ENCODE peak calls at places on chromosomes 5 and 9, in seven cellular contexts. E, H, O, M, J, Y and R are unnamed samples.

GRCh38 chr5:6721442-6721841 is 8.2 kb downstream of the TENT4A start:
- DNase-seq in E (no peak), H (no peak), O (no peak), M (peak; percentile 39), J (no peak), Y (no peak), R (no peak)

GRCh38 chr5:111914957-111915356 is 158.0 kb upstream of the NREP start:
- DNase-seq in E (no peak), H (no peak), O (no peak), M (no peak), J (no peak), Y (no peak), R (no peak)

GRCh38 chr5:172410839-172411238 is 43.5 kb downstream of the SH3PXD2B start:
- DNase-seq in E (no peak), H (peak; percentile 78), O (no peak), M (no peak), J (no peak), Y (no peak), R (peak; percentile 35)

GRCh38 chr5:150516011-150516410 is 8.1 kb downstream of the NDST1 start:
- DNase-seq in E (no peak), H (peak; percentile 32), O (no peak), M (peak; percentile 64), J (peak; percentile 61), Y (no peak), R (peak; percentile 59)

GRCh38 chr5:163563112-163563511 is 57.7 kb downstream of the MAT2B start:
- DNase-seq in E (no peak), H (no peak), O (no peak), M (no peak), J (no peak), Y (no peak), R (no peak)

GRCh38 chr5:101424530-101425175 is 521.6 kb upstream of the ST8SIA4 start:
- DNase-seq in E (no peak), H (peak; percentile 75), O (no peak), M (no peak), J (peak; percentile 93), Y (no peak), R (peak; percentile 30)

GRCh38 chr5:146344155-146345118 is 5.8 kb downstream of the POU4F3 start:
- DNase-seq in E (no peak), H (no peak), O (no peak), M (no peak), J (no peak), Y (no peak), R (peak; percentile 32)

GRCh38 chr9:4116091-4116581 is 183.7 kb downstream of the GLIS3 start:
- DNase-seq in E (no peak), H (peak; percentile 83), O (no peak), M (peak; percentile 25), J (peak; percentile 46), Y (no peak), R (peak; percentile 18)

GRCh38 chr9:119667163-119667562 is 297.9 kb upstream of the BRINP1 start:
- DNase-seq in E (no peak), H (no peak), O (no peak), M (no peak), J (no peak), Y (no peak), R (no peak)

GRCh38 chr5:59179704-59180103 is 596.8 kb downstream of the RAB3C start:
- DNase-seq in E (no peak), H (no peak), O (no peak), M (no peak), J (no peak), Y (no peak), R (no peak)